ENCODE peak calls at places on chromosomes 1 and 21, in six cellular contexts. P is Peyer's patch, X is uterus, Z is choroid plexus epithelial cell, L is upper lobe of right lung, O is GM19239. M is an unnamed sample.

GRCh38 chr21:37338671-37339526 is 27.7 kb upstream of the DYRK1A start:
- DNase-seq in P (no peak), X (peak; percentile 63), Z (peak; percentile 89), L (no peak), O (no peak), M (peak; percentile 77)

GRCh38 chr1:62908168-62908567 is 124.2 kb downstream of the ATG4C start:
- DNase-seq in P (no peak), X (no peak), Z (peak; percentile 24), L (no peak), O (no peak), M (no peak)

GRCh38 chr1:203041351-203041932 is 15.2 kb downstream of the PPFIA4 start:
- DNase-seq in P (peak; percentile 12), X (peak; percentile 1), Z (no peak), L (no peak), O (no peak), M (no peak)

GRCh38 chr1:41670558-41670957 is 186.1 kb upstream of the EDN2 start:
- DNase-seq in P (no peak), X (no peak), Z (peak; percentile 68), L (no peak), O (no peak), M (no peak)

GRCh38 chr1:111334169-111334568 is 43.5 kb downstream of the CHIA start:
- DNase-seq in P (no peak), X (no peak), Z (peak; percentile 67), L (no peak), O (peak; percentile 16), M (no peak)

GRCh38 chr1:182766881-182767645 is 22.5 kb upstream of the NPL start:
- DNase-seq in P (no peak), X (no peak), Z (no peak), L (no peak), O (no peak), M (no peak)

GRCh38 chr21:31098576-31099005 is 60.3 kb upstream of the KRTAP19-8 start:
- DNase-seq in P (peak; percentile 67), X (peak; percentile 24), Z (peak; percentile 72), L (peak; percentile 78), O (no peak), M (peak; percentile 66)

GRCh38 chr1:95287078-95287477 is 53.1 kb downstream of the RWDD3 start:
- DNase-seq in P (no peak), X (no peak), Z (peak; percentile 10), L (no peak), O (no peak), M (peak; percentile 52)

GRCh38 chr21:43917515-43918384 is 52.7 kb downstream of the AGPAT3 start:
- DNase-seq in P (peak; percentile 50), X (no peak), Z (no peak), L (peak; percentile 37), O (no peak), M (no peak)

GRCh38 chr1:231376875-231377549 is 38.9 kb downstream of the SPRTN start:
- DNase-seq in P (no peak), X (no peak), Z (no peak), L (no peak), O (no peak), M (no peak)

GRCh38 chr1:170732262-170732595 is 68.3 kb downstream of the PRRX1 start:
- DNase-seq in P (no peak), X (no peak), Z (no peak), L (no peak), O (no peak), M (no peak)

GRCh38 chr1:158025576-158026230 is 32.3 kb downstream of the KIRREL1 start:
- DNase-seq in P (no peak), X (no peak), Z (no peak), L (no peak), O (no peak), M (no peak)

GRCh38 chr1:221025391-221026355 is 146.4 kb downstream of the HLX start:
- DNase-seq in P (no peak), X (no peak), Z (peak; percentile 7), L (no peak), O (no peak), M (no peak)

GRCh38 chr1:182611787-182612186 is 7.6 kb upstream of the RGS16 start:
- DNase-seq in P (no peak), X (no peak), Z (no peak), L (no peak), O (no peak), M (no peak)

M was measured in SK-N-DZ.